ENCODE peak calls at places on chromosomes 6 and 20, in six cellular contexts. One of them, this sample, is unnamed.

GRCh38 chr6:107820571-107821261 is 3.4 kb downstream of the SCML4 start:
- DNase-seq in bronchial epithelial cell: peak
- DNase-seq in NCI-H1417: peak
- DNase-seq in HTR-8/SVneo: no peak
- DNase-seq in iPS-NIHi11: no peak
- DNase-seq in transverse colon: no peak
- DNase-seq in this sample: peak

GRCh38 chr6:46026307-46026706 is 10.6 kb upstream of the CLIC5 start:
- DNase-seq in iPS-NIHi11: no peak
- DNase-seq in bronchial epithelial cell: no peak
- DNase-seq in HTR-8/SVneo: no peak
- DNase-seq in transverse colon: no peak
- DNase-seq in NCI-H1417: no peak
- DNase-seq in this sample: no peak

GRCh38 chr6:164291224-164291623 is 876.7 kb downstream of the QKI start:
- DNase-seq in bronchial epithelial cell: no peak
- DNase-seq in HTR-8/SVneo: no peak
- DNase-seq in transverse colon: no peak
- DNase-seq in NCI-H1417: no peak
- DNase-seq in iPS-NIHi11: no peak
- DNase-seq in this sample: no peak

GRCh38 chr20:52379723-52380336 is 188.3 kb upstream of the ZFP64 start:
- DNase-seq in transverse colon: peak
- DNase-seq in iPS-NIHi11: peak
- DNase-seq in bronchial epithelial cell: peak
- DNase-seq in HTR-8/SVneo: peak
- DNase-seq in NCI-H1417: peak
- DNase-seq in this sample: peak

GRCh38 chr20:51554538-51555165 is 12.1 kb upstream of the NFATC2 start:
- DNase-seq in iPS-NIHi11: no peak
- DNase-seq in transverse colon: no peak
- DNase-seq in NCI-H1417: no peak
- DNase-seq in HTR-8/SVneo: no peak
- DNase-seq in bronchial epithelial cell: peak
- DNase-seq in this sample: no peak

GRCh38 chr6:137218473-137218916 is 690 bp downstream of the IFNGR1 start:
- DNase-seq in iPS-NIHi11: peak
- DNase-seq in bronchial epithelial cell: peak
- DNase-seq in HTR-8/SVneo: peak
- DNase-seq in NCI-H1417: peak
- DNase-seq in transverse colon: peak
- DNase-seq in this sample: no peak

GRCh38 chr6:115064680-115065079 is 721.9 kb upstream of the HS3ST5 start:
- DNase-seq in HTR-8/SVneo: no peak
- DNase-seq in iPS-NIHi11: no peak
- DNase-seq in transverse colon: no peak
- DNase-seq in NCI-H1417: no peak
- DNase-seq in bronchial epithelial cell: no peak
- DNase-seq in this sample: no peak

GRCh38 chr20:11965602-11966001 is 47.9 kb downstream of the BTBD3 start:
- DNase-seq in NCI-H1417: no peak
- DNase-seq in transverse colon: no peak
- DNase-seq in bronchial epithelial cell: peak
- DNase-seq in iPS-NIHi11: no peak
- DNase-seq in HTR-8/SVneo: no peak
- DNase-seq in this sample: no peak

GRCh38 chr6:165969184-165969583 is 198.5 kb downstream of the TBXT start:
- DNase-seq in NCI-H1417: no peak
- DNase-seq in bronchial epithelial cell: no peak
- DNase-seq in transverse colon: no peak
- DNase-seq in HTR-8/SVneo: no peak
- DNase-seq in iPS-NIHi11: no peak
- DNase-seq in this sample: no peak

GRCh38 chr6:75272145-75272840 is 12.3 kb downstream of the TMEM30A start:
- DNase-seq in NCI-H1417: no peak
- DNase-seq in iPS-NIHi11: no peak
- DNase-seq in transverse colon: no peak
- DNase-seq in HTR-8/SVneo: no peak
- DNase-seq in bronchial epithelial cell: peak
- DNase-seq in this sample: no peak

GRCh38 chr6:26020291-26020982 is 57.8 kb downstream of the TRIM38 start:
- DNase-seq in bronchial epithelial cell: peak
- DNase-seq in HTR-8/SVneo: peak
- DNase-seq in NCI-H1417: peak
- DNase-seq in iPS-NIHi11: peak
- DNase-seq in transverse colon: peak
- DNase-seq in this sample: peak

GRCh38 chr6:135887069-135887468 is 35.6 kb downstream of the PDE7B start:
- DNase-seq in transverse colon: no peak
- DNase-seq in iPS-NIHi11: no peak
- DNase-seq in NCI-H1417: no peak
- DNase-seq in HTR-8/SVneo: no peak
- DNase-seq in bronchial epithelial cell: no peak
- DNase-seq in this sample: no peak

GRCh38 chr6:7431241-7431593 is 41.6 kb downstream of the RIOK1 start:
- DNase-seq in HTR-8/SVneo: no peak
- DNase-seq in transverse colon: no peak
- DNase-seq in iPS-NIHi11: no peak
- DNase-seq in bronchial epithelial cell: no peak
- DNase-seq in NCI-H1417: no peak
- DNase-seq in this sample: no peak

This sample was measured in ecto neural progenitor cell.